ENCODE peak calls at places on chromosomes 16 and 17, in four cellular contexts. Q, H, E and R are unnamed samples.

GRCh38 chr17:31052187-31052889 is 42.4 kb upstream of the NF1 start:
- DNase-seq in Q (peak; percentile 79), H (no peak), E (peak; percentile 88), R (no peak)

GRCh38 chr16:19644877-19645276 is 73.2 kb downstream of the KNOP1 start:
- DNase-seq in Q (no peak), H (peak; percentile 29), E (no peak), R (no peak)

GRCh38 chr17:19456016-19456927 is 45.2 kb downstream of the RNF112 start:
- DNase-seq in Q (no peak), H (no peak), E (no peak), R (no peak)

GRCh38 chr16:82395212-82395611 is 225.2 kb upstream of the MPHOSPH6 start:
- DNase-seq in Q (no peak), H (peak; percentile 18), E (no peak), R (no peak)

GRCh38 chr17:31321971-31322370 is 549 bp upstream of the EVI2A start:
- DNase-seq in Q (no peak), H (no peak), E (no peak), R (no peak)

GRCh38 chr17:75318211-75318610 is 29.0 kb upstream of the SLC25A19 start:
- DNase-seq in Q (no peak), H (no peak), E (no peak), R (no peak)

GRCh38 chr17:38727661-38728220 is 2.4 kb upstream of the CISD3 start:
- DNase-seq in Q (no peak), H (no peak), E (no peak), R (no peak)

GRCh38 chr17:55641559-55642160 is 81.0 kb downstream of the TMEM100 start:
- DNase-seq in Q (peak; percentile 44), H (peak; percentile 71), E (no peak), R (peak; percentile 90)

GRCh38 chr16:55842369-55843104 is 9.6 kb upstream of the CES1 start:
- DNase-seq in Q (no peak), H (peak; percentile 73), E (no peak), R (peak; percentile 25)

GRCh38 chr17:41322264-41322902 is 6.9 kb upstream of the KRTAP17-1 start:
- DNase-seq in Q (no peak), H (peak; percentile 68), E (no peak), R (no peak)

GRCh38 chr17:54559883-54560282 is 340.8 kb upstream of the TOM1L1 start:
- DNase-seq in Q (no peak), H (no peak), E (no peak), R (no peak)

GRCh38 chr16:50718061-50718760 is 23.7 kb upstream of the CYLD start:
- DNase-seq in Q (no peak), H (no peak), E (no peak), R (no peak)
- H3K4me3 ChIP-seq in Q (no peak overlapping the region), H (no peak overlapping the region), E (no peak overlapping the region), R (no peak overlapping the region)

DNA sequence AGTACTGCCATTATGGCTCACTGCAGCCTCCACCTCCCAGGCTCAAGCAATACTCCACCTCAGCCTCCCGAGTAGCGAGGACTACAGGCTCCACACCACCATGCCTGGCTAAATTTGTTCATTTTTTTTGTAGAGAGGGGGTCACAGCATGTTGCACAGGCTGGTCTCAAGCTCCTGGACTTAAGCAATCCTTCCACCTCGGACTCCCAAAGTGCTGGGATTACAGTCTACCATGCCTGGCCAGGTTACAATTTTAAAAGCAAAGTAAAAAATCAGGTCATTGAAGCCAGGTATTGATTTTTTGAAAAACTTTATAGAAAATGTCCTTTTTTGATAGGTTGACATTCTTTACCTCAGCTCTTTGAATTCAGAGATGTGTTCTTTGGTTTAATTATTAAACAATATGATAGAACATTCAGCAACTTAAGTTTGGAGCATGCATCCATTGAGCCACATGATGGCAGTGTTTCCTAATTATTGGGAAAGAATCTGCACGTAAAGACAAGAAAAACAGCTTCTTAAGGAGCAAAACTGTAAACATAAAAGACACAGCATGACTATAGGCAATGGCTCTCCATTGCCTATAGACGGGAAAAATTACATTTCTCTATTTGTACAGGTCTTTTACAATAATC is 1.7 kb upstream of the SLC16A11 start:
- DNase-seq in Q (no peak), H (peak; percentile 81), E (peak; percentile 81), R (no peak)
- TF ChIP-seq CTCF in Q (no peak), H (peak; percentile 90), E (peak; percentile 95), R (peak; percentile 46)

DNA sequence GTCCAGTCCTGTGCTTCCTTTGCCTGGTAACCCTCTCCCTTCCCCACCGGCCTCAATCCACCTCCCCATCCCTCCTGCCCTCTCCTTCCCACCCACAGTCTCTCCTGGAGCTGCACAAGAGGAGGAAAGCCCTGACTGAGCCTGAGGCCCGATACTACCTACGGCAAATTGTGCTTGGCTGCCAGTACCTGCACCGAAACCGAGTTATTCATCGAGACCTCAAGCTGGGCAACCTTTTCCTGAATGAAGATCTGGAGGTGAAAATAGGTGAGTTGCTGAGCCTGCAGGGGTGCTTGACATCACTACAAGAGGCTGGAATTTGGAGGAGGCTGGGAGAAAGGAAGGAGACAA is 1.3 kb downstream of the PLK1 start:
- DNase-seq in Q (no peak), H (no peak), E (no peak), R (no peak)
- H3K4me3 ChIP-seq in Q (no peak overlapping the region), H (no peak overlapping the region), E (peak overlapping the region; percentile 94), R (peak overlapping the region; percentile 97)

DNA sequence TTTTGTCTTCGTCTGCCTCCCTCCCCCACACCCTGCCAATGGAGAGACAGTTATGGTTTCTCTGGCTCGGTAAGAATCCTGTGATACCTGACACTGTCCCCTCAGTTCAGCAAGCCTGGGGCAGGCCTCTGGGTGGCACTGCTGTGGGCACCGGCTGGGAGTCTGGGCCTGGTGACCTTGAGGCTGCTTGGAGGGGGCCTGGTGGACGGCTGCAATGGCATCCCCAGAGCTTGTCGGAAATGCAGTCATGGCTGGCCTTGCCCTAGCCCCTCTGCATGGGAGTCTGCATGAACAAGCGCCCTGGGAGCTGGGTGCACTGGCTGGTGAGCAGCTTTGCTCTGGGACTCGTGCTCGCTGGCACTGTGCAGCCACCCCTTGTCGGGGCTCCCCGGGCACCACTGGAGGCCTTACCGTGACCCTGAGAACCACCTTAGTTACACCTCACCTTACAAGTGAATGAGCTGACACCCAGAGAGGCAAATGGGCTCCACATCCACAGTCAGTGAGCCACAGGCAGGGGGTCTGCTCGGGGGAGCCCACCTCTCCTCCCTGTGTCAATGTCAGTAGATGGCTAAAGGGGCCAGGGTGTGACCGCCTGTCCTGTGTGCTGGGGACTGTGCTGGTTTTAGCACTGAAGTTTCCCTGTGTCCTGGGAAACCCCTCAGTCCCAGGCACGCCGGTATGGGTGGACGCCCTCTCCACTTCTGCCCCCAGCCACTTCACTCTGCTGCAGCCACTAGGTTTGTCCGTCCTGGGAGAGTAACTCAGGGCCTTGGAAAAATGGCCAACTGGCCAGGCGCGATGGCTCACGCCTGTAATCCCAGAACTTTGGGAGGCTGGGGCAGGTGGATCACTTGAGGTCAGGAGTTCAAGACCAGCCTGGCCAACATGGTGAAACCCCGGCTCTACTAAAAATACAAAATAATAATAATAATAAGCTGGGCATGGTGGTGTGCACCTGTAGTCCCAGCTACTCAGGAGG is 1.4 kb downstream of the LGALS3BP start:
- DNase-seq in Q (no peak), H (no peak), E (no peak), R (no peak)
- TF ChIP-seq CTCF in Q (no peak), H (no peak), E (no peak), R (peak; percentile 18)

GRCh38 chr16:24098896-24099295 is 157.2 kb upstream of the CACNG3 start:
- DNase-seq in Q (no peak), H (no peak), E (no peak), R (no peak)
- H3K4me3 ChIP-seq in Q (no peak overlapping the region), H (no peak overlapping the region), E (no peak overlapping the region), R (no peak overlapping the region)

GRCh38 chr17:83117594-83117993 is 38.2 kb downstream of the METRNL start:
- DNase-seq in Q (no peak), H (no peak), E (no peak), R (no peak)
- TF ChIP-seq CTCF in Q (no peak), H (no peak), E (no peak), R (no peak)

GRCh38 chr17:7651959-7652658 is 1.4 kb downstream of the ATP1B2 start:
- DNase-seq in Q (no peak), H (no peak), E (no peak), R (no peak)
- H3K4me3 ChIP-seq in Q (no peak overlapping the region), H (peak overlapping the region; percentile 47), E (no peak overlapping the region), R (peak overlapping the region; percentile 57)

GRCh38 chr16:71867934-71868333 is 16.0 kb downstream of the ZNF821 start:
- DNase-seq in Q (no peak), H (no peak), E (no peak), R (no peak)
- TF ChIP-seq CTCF in Q (no peak), H (no peak), E (no peak), R (no peak)

GRCh38 chr17:66727634-66728570 is 107.0 kb upstream of the CACNG5 start:
- DNase-seq in Q (peak; percentile 34), H (peak; percentile 78), E (no peak), R (peak; percentile 89)

GRCh38 chr17:66726371-66726770 is 108.5 kb upstream of the CACNG5 start:
- DNase-seq in Q (no peak), H (no peak), E (no peak), R (no peak)

GRCh38 chr17:66724581-66725341 is 110.2 kb upstream of the CACNG5 start:
- DNase-seq in Q (no peak), H (peak; percentile 33), E (no peak), R (no peak)

GRCh38 chr17:66725956-66726355 is 109.0 kb upstream of the CACNG5 start:
- DNase-seq in Q (no peak), H (no peak), E (no peak), R (no peak)

GRCh38 chr17:66726846-66727245 is 108.1 kb upstream of the CACNG5 start:
- DNase-seq in Q (no peak), H (no peak), E (no peak), R (no peak)
- H3K4me3 ChIP-seq in Q (no peak overlapping the region), H (no peak overlapping the region), E (no peak overlapping the region), R (no peak overlapping the region)

GRCh38 chr16:73390491-73390890 is 342.6 kb upstream of the ZFHX3 start:
- DNase-seq in Q (no peak), H (no peak), E (no peak), R (no peak)
- TF ChIP-seq CTCF in Q (no peak), H (no peak), E (no peak), R (no peak)